ENCODE peak calls at places on chromosome 10, in four cellular contexts. S is WTC11, A is SK-N-SH, R is H1. T is an unnamed sample.

GRCh38 chr10:68560201-68560915 is at the start of gene TET1:
- DNase-seq in S (peak; percentile 90), A (peak; percentile 91), R (peak; percentile 59), T (peak; percentile 90)

GRCh38 chr10:114271779-114272167 is 32.7 kb downstream of the VWA2 start:
- DNase-seq in S (no peak), A (no peak), R (no peak), T (no peak)

GRCh38 chr10:110008518-110009339 is 945 bp downstream of the ADD3 start:
- DNase-seq in S (no peak), A (peak; percentile 25), R (no peak), T (peak; percentile 11)

GRCh38 chr10:103969436-103969835 is 2.5 kb downstream of the SLK start:
- DNase-seq in S (no peak), A (no peak), R (no peak), T (no peak)

GRCh38 chr10:128518000-128518399 is 391.8 kb upstream of the MKI67 start:
- DNase-seq in S (no peak), A (no peak), R (no peak), T (no peak)

GRCh38 chr10:92688927-92689662 is 660 bp upstream of the HHEX start:
- DNase-seq in S (peak; percentile 55), A (peak; percentile 73), R (no peak), T (peak; percentile 71)

GRCh38 chr10:25467861-25468260 is 293.1 kb downstream of the GPR158 start:
- DNase-seq in S (no peak), A (no peak), R (no peak), T (peak; percentile 15)

GRCh38 chr10:104318096-104318725 is 20.1 kb downstream of the ITPRIP start:
- DNase-seq in S (no peak), A (no peak), R (no peak), T (no peak)

GRCh38 chr10:31317652-31318381 is 1.2 kb upstream of the ZEB1 start:
- DNase-seq in S (no peak), A (no peak), R (no peak), T (peak; percentile 55)

GRCh38 chr10:19702215-19702614 is 114.0 kb upstream of the PLXDC2 start:
- DNase-seq in S (no peak), A (no peak), R (no peak), T (no peak)

GRCh38 chr10:112510384-112510783 is 63.4 kb downstream of the VTI1A start:
- DNase-seq in S (no peak), A (no peak), R (no peak), T (no peak)

GRCh38 chr10:77445562-77445961 is 192.0 kb downstream of the KCNMA1 start:
- DNase-seq in S (no peak), A (no peak), R (no peak), T (no peak)

GRCh38 chr10:31147220-31147608 is 115.5 kb upstream of the ZNF438 start:
- DNase-seq in S (no peak), A (no peak), R (no peak), T (no peak)

GRCh38 chr10:103554488-103555320 is 61.2 kb downstream of the NEURL1 start:
- DNase-seq in S (peak; percentile 62), A (peak; percentile 91), R (no peak), T (peak; percentile 87)

GRCh38 chr10:21475393-21475792 is 50.1 kb downstream of the SKIDA1 start:
- DNase-seq in S (no peak), A (no peak), R (no peak), T (no peak)

GRCh38 chr10:13613519-13613918 is 26.8 kb downstream of the PRPF18 start:
- DNase-seq in S (no peak), A (peak; percentile 15), R (no peak), T (no peak)

GRCh38 chr10:32972929-32973328 is 14.9 kb upstream of the ITGB1 start:
- DNase-seq in S (no peak), A (no peak), R (no peak), T (no peak)

GRCh38 chr10:102660891-102661613 is 16.8 kb downstream of the TRIM8 start:
- DNase-seq in S (no peak), A (peak; percentile 91), R (no peak), T (peak; percentile 66)

GRCh38 chr10:22245567-22245966 is 27.8 kb upstream of the EBLN1 start:
- DNase-seq in S (no peak), A (no peak), R (no peak), T (no peak)

GRCh38 chr10:122980209-122981065 is at the start of gene PSTK:
- DNase-seq in S (peak; percentile 87), A (peak; percentile 97), R (peak; percentile 69), T (peak; percentile 86)

GRCh38 chr10:63252095-63252762 is 119.1 kb downstream of the NRBF2 start:
- DNase-seq in S (no peak), A (no peak), R (no peak), T (no peak)

GRCh38 chr10:31669367-31669766 is 259.3 kb downstream of the ARHGAP12 start:
- DNase-seq in S (no peak), A (no peak), R (no peak), T (no peak)

GRCh38 chr10:123635745-123636144 is 30.4 kb upstream of the GPR26 start:
- DNase-seq in S (no peak), A (no peak), R (no peak), T (no peak)

GRCh38 chr10:60606343-60607080 is 171.8 kb upstream of the CDK1 start:
- DNase-seq in S (no peak), A (no peak), R (no peak), T (no peak)

GRCh38 chr10:42875792-42876191 is 93.2 kb downstream of the BMS1 start:
- DNase-seq in S (no peak), A (peak; percentile 59), R (no peak), T (no peak)

GRCh38 chr10:61662794-61663259 is at the start of gene CABCOCO1:
- DNase-seq in S (peak; percentile 84), A (peak; percentile 87), R (peak; percentile 29), T (no peak)

GRCh38 chr10:60397792-60398191 is 8.1 kb upstream of the ANK3 start:
- DNase-seq in S (no peak), A (no peak), R (no peak), T (no peak)

GRCh38 chr10:102994551-102995295 is 76.6 kb downstream of the CNNM2 start:
- DNase-seq in S (no peak), A (no peak), R (no peak), T (no peak)

GRCh38 chr10:132627736-132628512 is 90.3 kb downstream of the INPP5A start:
- DNase-seq in S (peak; percentile 11), A (peak; percentile 94), R (no peak), T (peak; percentile 41)

GRCh38 chr10:75935650-75936400 is 504.4 kb downstream of the LRMDA start:
- DNase-seq in S (no peak), A (no peak), R (no peak), T (no peak)

GRCh38 chr10:78544447-78545085 is 510.9 kb downstream of the RPS24 start:
- DNase-seq in S (no peak), A (no peak), R (no peak), T (no peak)

GRCh38 chr10:49055231-49055850 is 60.0 kb downstream of the VSTM4 start:
- DNase-seq in S (no peak), A (peak; percentile 43), R (no peak), T (no peak)
- TF ChIP-seq TEAD4 in S (no peak), A (no peak), R (no peak), T (no peak)

GRCh38 chr10:74925716-74926115 is 99.3 kb downstream of the KAT6B start:
- DNase-seq in S (no peak), A (peak; percentile 63), R (no peak), T (no peak)
- TF ChIP-seq TEAD4 in S (no peak), A (no peak), R (no peak), T (no peak)

DNA sequence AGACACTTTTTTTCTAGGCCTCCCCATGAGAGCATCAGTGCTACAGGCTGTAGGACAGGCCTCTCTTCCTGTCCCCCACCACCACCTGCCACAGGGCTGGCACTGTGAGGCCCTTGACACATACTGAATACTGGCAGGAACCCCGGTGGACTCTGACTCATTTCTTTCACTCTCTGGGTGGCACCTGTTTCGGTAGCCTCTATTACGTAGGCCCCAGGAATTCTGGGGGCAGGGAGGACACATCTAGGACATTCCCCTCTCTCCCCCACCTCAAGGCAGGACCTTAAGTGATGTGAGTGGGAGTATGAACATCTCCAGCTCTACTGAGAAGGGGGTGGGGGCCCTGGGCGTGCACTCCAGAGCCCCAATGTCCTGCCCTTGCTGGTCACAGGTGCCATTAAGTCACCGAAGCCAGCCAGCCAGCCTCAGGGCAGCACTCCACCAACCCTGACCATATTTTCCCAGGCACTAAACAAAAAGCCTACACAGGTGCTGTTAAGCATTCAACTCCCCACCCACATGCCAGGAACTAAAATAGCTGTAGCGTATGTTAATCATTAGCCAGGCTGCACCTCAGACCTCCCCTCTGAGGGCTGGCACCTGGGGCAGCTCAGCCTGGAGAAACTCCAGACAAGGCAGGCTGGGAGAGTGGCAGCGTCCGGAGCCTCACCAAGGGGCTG is 8.9 kb downstream of the ANXA11 start:
- DNase-seq in S (no peak), A (no peak), R (no peak), T (no peak)
- TF ChIP-seq TEAD4 in S (no peak), A (no peak), R (no peak), T (no peak)

DNA sequence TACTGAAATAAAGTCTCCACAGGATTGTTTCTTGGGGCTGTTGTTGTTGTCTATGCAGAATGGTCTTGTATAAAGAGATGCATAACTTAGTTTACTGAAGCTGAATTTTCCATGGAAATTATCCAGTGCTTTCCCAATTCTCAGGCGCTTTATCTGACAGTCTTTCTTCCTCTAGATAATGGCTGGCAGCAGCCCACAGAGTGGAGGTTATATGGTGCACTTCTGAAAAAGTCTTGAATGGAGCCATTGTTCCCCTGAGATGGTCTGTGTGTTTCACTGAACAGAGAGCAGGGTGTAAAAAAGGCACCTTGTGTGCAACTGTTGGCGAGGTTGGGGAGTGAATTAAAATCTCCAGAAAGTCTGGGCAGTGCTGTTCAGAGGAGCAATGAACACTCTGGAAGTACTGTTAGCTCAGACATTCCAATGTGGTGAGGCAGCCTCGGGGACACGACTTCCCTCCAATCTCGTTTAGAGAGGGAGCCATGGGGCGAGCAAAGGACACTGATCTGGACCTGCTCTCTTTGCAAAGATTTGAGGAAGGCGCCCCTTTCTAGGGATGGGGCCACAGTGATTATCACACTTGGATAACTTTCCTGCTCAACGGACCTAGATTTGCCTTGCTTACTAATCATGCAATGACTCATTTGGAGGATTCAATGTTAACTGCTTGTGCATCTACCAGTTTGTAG is 2.0 kb upstream of the PLCE1 start:
- DNase-seq in S (peak; percentile 18), A (no peak), R (no peak), T (no peak)
- TF ChIP-seq TEAD4 in S (no peak), A (no peak), R (no peak), T (no peak)

GRCh38 chr10:85612378-85612775 is 754.2 kb downstream of the GRID1 start:
- DNase-seq in S (no peak), A (no peak), R (no peak), T (no peak)
- TF ChIP-seq TEAD4 in S (no peak), A (no peak), R (no peak), T (no peak)

GRCh38 chr10:71957546-71958275 is 6.5 kb upstream of the CHST3 start:
- DNase-seq in S (no peak), A (no peak), R (no peak), T (peak; percentile 47)
- TF ChIP-seq TEAD4 in S (no peak), A (no peak), R (no peak), T (no peak)

T was measured in K562.